ENCODE peak calls at places on chromosomes 12 and 14, in nine cellular contexts. Y, R, C, O, U, E, H, S and X are unnamed samples.

GRCh38 chr12:105330938-105331804 is 680 bp downstream of the C12orf75 start:
- DNase-seq in O (no peak), C (peak; percentile 78), H (peak; percentile 36), S (peak; percentile 19), Y (peak; percentile 68), U (peak; percentile 56), R (peak; percentile 33), E (no peak), X (peak; percentile 50)

GRCh38 chr12:50221228-50222008 is 54.2 kb upstream of the CERS5 start:
- DNase-seq in C (peak; percentile 94), O (peak; percentile 71), S (peak; percentile 73), U (peak; percentile 67), Y (peak; percentile 77), E (no peak), R (no peak), H (peak; percentile 67), X (peak; percentile 45)

GRCh38 chr14:65286443-65286842 is 126.1 kb upstream of the FUT8 start:
- DNase-seq in O (peak; percentile 57), R (peak; percentile 43), C (peak; percentile 20), S (peak; percentile 65), E (peak; percentile 19), U (peak; percentile 93), H (peak; percentile 38), Y (no peak), X (no peak)

GRCh38 chr14:66509874-66510273 is 1.9 kb downstream of the GPHN start:
- DNase-seq in Y (no peak), S (no peak), E (no peak), C (peak; percentile 18), O (no peak), R (no peak), U (no peak), H (peak; percentile 26), X (peak; percentile 13)

GRCh38 chr14:95196268-95196667 is 38.9 kb upstream of the DICER1 start:
- DNase-seq in Y (no peak), H (peak; percentile 45), S (peak; percentile 14), E (peak; percentile 6), U (peak; percentile 51), R (no peak), O (no peak), C (no peak), X (no peak)

GRCh38 chr12:30694971-30695326 is 720 bp downstream of the IPO8 start:
- DNase-seq in E (peak; percentile 21), H (peak; percentile 63), U (peak; percentile 26), S (peak; percentile 47), O (peak; percentile 60), Y (peak; percentile 60), C (peak; percentile 71), R (peak; percentile 35), X (peak; percentile 64)

GRCh38 chr14:25537846-25538455 is 488.0 kb upstream of the STXBP6 start:
- DNase-seq in R (peak; percentile 40), H (peak; percentile 82), U (peak; percentile 30), S (peak; percentile 29), O (peak; percentile 26), E (no peak), Y (peak; percentile 68), C (peak; percentile 3), X (peak; percentile 66)

GRCh38 chr12:50785406-50785805 is 21.5 kb downstream of the ATF1 start:
- DNase-seq in Y (no peak), S (no peak), H (no peak), C (no peak), U (no peak), R (no peak), E (no peak), O (no peak), X (no peak)

GRCh38 chr14:89332031-89332430 is 85.0 kb downstream of the FOXN3 start:
- DNase-seq in Y (no peak), S (peak; percentile 6), R (no peak), E (no peak), H (no peak), C (peak; percentile 18), O (no peak), U (no peak), X (no peak)

GRCh38 chr12:29051221-29051620 is 97.9 kb upstream of the FAR2 start:
- DNase-seq in Y (no peak), E (no peak), R (no peak), H (no peak), O (no peak), S (peak; percentile 40), U (no peak), C (peak; percentile 21), X (no peak)

GRCh38 chr14:80930836-80931389 is 10.6 kb downstream of the CEP128 start:
- DNase-seq in S (peak; percentile 77), O (no peak), Y (no peak), E (no peak), U (peak; percentile 94), C (peak; percentile 92), R (peak; percentile 88), H (no peak), X (no peak)

GRCh38 chr12:28024231-28024995 is 51.9 kb upstream of the PTHLH start:
- DNase-seq in R (peak; percentile 11), H (no peak), U (no peak), Y (no peak), E (no peak), S (peak; percentile 79), O (no peak), C (peak; percentile 93), X (no peak)

GRCh38 chr12:47819902-47820630 is at the start of gene HDAC7:
- DNase-seq in U (peak; percentile 83), E (peak; percentile 24), H (peak; percentile 89), R (peak; percentile 85), S (peak; percentile 81), C (peak; percentile 90), O (peak; percentile 97), Y (peak; percentile 91), X (peak; percentile 86)

GRCh38 chr12:7844131-7844530 is 28.6 kb downstream of the SLC2A14 start:
- DNase-seq in Y (no peak), O (no peak), S (no peak), C (peak; percentile 47), E (no peak), H (no peak), R (no peak), U (no peak), X (no peak)

GRCh38 chr14:58660407-58660806 is 22.6 kb downstream of the DACT1 start:
- DNase-seq in Y (no peak), C (no peak), U (no peak), O (no peak), S (no peak), R (no peak), E (no peak), H (no peak), X (no peak)

GRCh38 chr12:52870361-52871290 is 21.8 kb upstream of the KRT78 start:
- DNase-seq in E (no peak), O (peak; percentile 84), C (peak; percentile 56), H (peak; percentile 85), U (peak; percentile 65), S (peak; percentile 78), R (peak; percentile 44), Y (peak; percentile 74), X (peak; percentile 76)

GRCh38 chr14:88961214-88961613 is 136.8 kb downstream of the TTC8 start:
- DNase-seq in S (no peak), C (no peak), H (no peak), Y (no peak), O (no peak), E (no peak), R (no peak), U (no peak), X (no peak)

GRCh38 chr12:132327351-132328171 is 1.8 kb downstream of the GALNT9 start:
- DNase-seq in E (no peak), U (no peak), R (no peak), O (no peak), Y (peak; percentile 37), C (peak; percentile 98), S (peak; percentile 82), H (no peak), X (no peak)

GRCh38 chr12:19234991-19235876 is 105.7 kb downstream of the PLEKHA5 start:
- DNase-seq in E (no peak), H (no peak), Y (no peak), R (no peak), U (no peak), O (no peak), C (peak; percentile 52), S (no peak), X (no peak)

GRCh38 chr12:102169922-102170698 is 27.5 kb downstream of the PMCH start:
- DNase-seq in C (peak; percentile 49), H (peak; percentile 59), S (peak; percentile 60), O (peak; percentile 24), R (peak; percentile 45), U (peak; percentile 24), E (peak; percentile 4), Y (peak; percentile 43), X (peak; percentile 49)

DNA sequence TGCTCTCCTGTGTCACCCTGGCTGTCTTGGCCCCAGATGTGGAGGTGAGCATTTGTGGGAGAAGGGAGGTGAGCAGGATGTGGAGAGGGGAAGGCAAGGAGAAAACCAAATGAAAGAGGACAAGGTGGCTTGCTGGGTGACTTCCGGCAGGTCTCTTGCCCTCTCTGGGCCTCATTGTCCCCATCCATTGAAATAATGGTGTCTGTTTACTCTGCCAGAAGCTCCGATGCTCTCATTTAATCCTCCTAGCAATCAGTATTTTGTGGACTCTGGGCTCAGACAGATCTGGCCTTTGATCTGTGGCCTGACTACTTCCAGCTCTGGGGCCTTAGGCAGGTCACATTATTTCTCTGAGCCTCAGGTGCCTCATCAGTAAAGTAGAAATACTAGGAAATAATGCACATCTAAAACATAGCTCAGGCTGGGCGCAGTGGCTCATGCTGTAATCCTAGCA is 30.6 kb downstream of the MVK start:
- DNase-seq in R (no peak), S (no peak), E (no peak), C (no peak), Y (no peak), U (no peak), O (no peak), H (no peak), X (no peak)
- TF ChIP-seq EZH2phosphoT487 in R (no peak), S (no peak), E (no peak), C (no peak), Y (no peak), U (no peak), O (no peak), H (no peak), X (no peak)

GRCh38 chr12:12716151-12716844 is 870 bp upstream of the CDKN1B start:
- DNase-seq in Y (peak; percentile 28), U (no peak), S (peak; percentile 7), R (peak; percentile 42), E (no peak), H (peak; percentile 34), C (peak; percentile 58), O (no peak), X (no peak)
- TF ChIP-seq EZH2phosphoT487 in Y (no peak), U (no peak), S (no peak), R (no peak), E (no peak), H (no peak), C (no peak), O (no peak), X (no peak)

DNA sequence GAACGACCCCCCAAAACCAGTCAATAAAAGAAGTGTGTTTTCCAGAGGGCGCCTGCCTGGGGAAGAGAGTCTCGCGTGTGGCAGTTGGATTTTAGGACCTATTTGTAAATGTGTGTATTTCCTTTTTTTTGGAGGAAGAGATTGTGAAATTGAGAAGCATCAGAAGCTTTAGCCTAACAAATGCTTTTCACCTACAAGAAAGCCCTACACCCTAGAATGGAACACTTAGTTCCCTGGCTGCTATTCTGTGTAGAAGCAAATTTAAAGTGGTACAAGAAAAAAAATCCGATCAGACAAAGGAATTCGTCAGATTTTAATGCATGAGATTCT is 1.4 kb downstream of the RCOR1 start:
- DNase-seq in C (no peak), O (no peak), Y (no peak), H (no peak), R (no peak), E (no peak), U (no peak), S (no peak), X (no peak)
- TF ChIP-seq EZH2phosphoT487 in C (no peak), O (no peak), Y (no peak), H (no peak), R (no peak), E (no peak), U (no peak), S (no peak), X (no peak)

GRCh38 chr12:67826946-67827719 is 162.1 kb upstream of the IFNG-AS1 start:
- DNase-seq in S (peak; percentile 63), Y (peak; percentile 16), C (peak; percentile 62), H (no peak), U (no peak), E (no peak), O (no peak), R (no peak), X (no peak)
- TF ChIP-seq EZH2phosphoT487 in S (no peak), Y (no peak), C (no peak), H (no peak), U (no peak), E (no peak), O (no peak), R (no peak), X (no peak)